ENCODE peak calls at places on chromosomes 5 and 9, in five cellular contexts. B is Kasumi-1; L is CD8-positive, alpha-beta T cell; W is fibroblast of mammary gland; D is naive thymus-derived CD8-positive, alpha-beta T cell. S is an unnamed sample.
A peak's percentile ranks its signal among the peaks of the same experiment; 100 is the strongest.

GRCh38 chr9:18438300-18438925 is 35.5 kb upstream of the ADAMTSL1 start:
- DNase-seq in B (no peak), D (no peak), W (peak; percentile 41), L (no peak), S (no peak)

GRCh38 chr5:81234801-81235200 is 1.7 kb downstream of the CKMT2 start:
- DNase-seq in D (no peak), W (no peak), B (no peak), L (no peak), S (no peak)

GRCh38 chr9:101566904-101567724 is 27.7 kb downstream of the PPP3R2 start:
- DNase-seq in L (no peak), W (peak; percentile 62), D (peak; percentile 29), B (peak; percentile 68), S (no peak)

GRCh38 chr9:114694719-114695269 is 12.8 kb upstream of the TEX48 start:
- DNase-seq in L (no peak), B (no peak), W (no peak), D (no peak), S (no peak)

GRCh38 chr5:181051841-181052525 is 11.9 kb downstream of the BTNL9 start:
- DNase-seq in D (no peak), W (no peak), B (no peak), L (no peak), S (no peak)

GRCh38 chr5:96453394-96453793 is 20.3 kb upstream of the PCSK1 start:
- DNase-seq in B (no peak), D (no peak), L (no peak), W (peak; percentile 2), S (no peak)

GRCh38 chr5:146562461-146562860 is 46.5 kb upstream of the GPR151 start:
- DNase-seq in W (no peak), D (no peak), L (no peak), B (no peak), S (no peak)

GRCh38 chr5:17719592-17719991 is 85.3 kb downstream of the TAF11L14 start:
- DNase-seq in W (no peak), B (no peak), L (no peak), D (no peak), S (no peak)

GRCh38 chr9:109063765-109064164 is 50.5 kb upstream of the CTNNAL1 start:
- DNase-seq in W (peak; percentile 11), D (no peak), B (no peak), L (no peak), S (no peak)

GRCh38 chr9:96856363-96857286 is 2.3 kb upstream of the ZNF782 start:
- DNase-seq in L (peak; percentile 58), D (peak; percentile 62), B (peak; percentile 82), W (peak; percentile 73), S (no peak)

GRCh38 chr9:136075881-136076678 is 19.0 kb downstream of the NACC2 start:
- DNase-seq in L (no peak), D (no peak), B (peak; percentile 76), W (no peak), S (no peak)

GRCh38 chr9:94900222-94901018 is 173.9 kb downstream of the AOPEP start:
- DNase-seq in L (no peak), B (no peak), W (peak; percentile 97), D (no peak), S (no peak)

GRCh38 chr9:20284601-20285289 is 337.6 kb downstream of the MLLT3 start:
- DNase-seq in D (no peak), B (no peak), W (no peak), L (no peak), S (no peak)

GRCh38 chr5:74044936-74045335 is 418.9 kb downstream of the ARHGEF28 start:
- DNase-seq in B (no peak), D (no peak), W (no peak), L (no peak), S (no peak)